ENCODE peak calls at places on chromosomes 6 and 20, in eight cellular contexts. Q is transverse colon; G is hepatocyte; U is effector memory CD4-positive, alpha-beta T cell; V is CD8-positive, alpha-beta memory T cell; F is thyroid gland; J is K562; X is tibial nerve. O is an unnamed sample. For H3K9me3 and H3K27me3, the result is how much of the 10 kb centered on the place peaks cover.

GRCh38 chr6:6320901-6321300 is 439 bp upstream of the F13A1 start:
- DNase-seq in Q (no peak), G (no peak), U (no peak), V (no peak), F (no peak), J (no peak), X (no peak), O (no peak)

GRCh38 chr6:34460796-34461507 is 4.9 kb upstream of the PACSIN1 start:
- DNase-seq in Q (no peak), G (no peak), U (no peak), V (no peak), F (no peak), J (no peak), X (no peak), O (no peak)

GRCh38 chr6:101716387-101716786 is 322.9 kb downstream of the GRIK2 start:
- DNase-seq in Q (no peak), G (no peak), U (no peak), V (no peak), F (no peak), J (no peak), X (no peak), O (no peak)

GRCh38 chr6:166675736-166676135 is 48.7 kb upstream of the RPS6KA2 start:
- DNase-seq in Q (no peak), G (peak), U (no peak), V (no peak), F (no peak), J (no peak), X (no peak), O (no peak)

GRCh38 chr20:32636278-32636677 is 37.5 kb downstream of the C20orf203 start:
- DNase-seq in Q (no peak), G (no peak), U (no peak), V (no peak), F (no peak), J (no peak), X (no peak), O (no peak)

GRCh38 chr6:79048611-79049010 is 29.4 kb downstream of the PHIP start:
- DNase-seq in Q (no peak), G (peak), U (no peak), V (no peak), F (peak), J (peak), X (no peak), O (no peak)

GRCh38 chr20:47680804-47681529 is 104.3 kb downstream of the SULF2 start:
- DNase-seq in Q (no peak), G (no peak), U (no peak), V (no peak), F (no peak), J (no peak), X (no peak), O (no peak)

GRCh38 chr6:121520337-121521163 is 85.1 kb downstream of the GJA1 start:
- DNase-seq in Q (no peak), G (no peak), U (no peak), V (no peak), F (peak), J (no peak), X (no peak), O (no peak)

GRCh38 chr6:142026471-142026870 is 106.3 kb upstream of the GJE1 start:
- DNase-seq in Q (no peak), G (no peak), U (no peak), V (no peak), F (no peak), J (no peak), X (no peak), O (no peak)

GRCh38 chr6:107079429-107079828 is 35.9 kb downstream of the BEND3 start:
- DNase-seq in Q (no peak), G (no peak), U (no peak), V (no peak), F (no peak), J (peak), X (no peak), O (no peak)

GRCh38 chr6:6592836-6593235 is 4.3 kb downstream of the LY86 start:
- DNase-seq in Q (no peak), G (no peak), U (no peak), V (no peak), F (no peak), J (no peak), X (no peak), O (peak)

GRCh38 chr20:51456511-51457280 is 85.8 kb downstream of the NFATC2 start:
- DNase-seq in Q (peak), G (peak), U (no peak), V (no peak), F (peak), J (peak), X (peak), O (no peak)

GRCh38 chr6:96522469-96523009 is 933 bp downstream of the UFL1 start:
- DNase-seq in Q (no peak), G (peak), U (no peak), V (no peak), F (no peak), J (no peak), X (no peak), O (no peak)

DNA sequence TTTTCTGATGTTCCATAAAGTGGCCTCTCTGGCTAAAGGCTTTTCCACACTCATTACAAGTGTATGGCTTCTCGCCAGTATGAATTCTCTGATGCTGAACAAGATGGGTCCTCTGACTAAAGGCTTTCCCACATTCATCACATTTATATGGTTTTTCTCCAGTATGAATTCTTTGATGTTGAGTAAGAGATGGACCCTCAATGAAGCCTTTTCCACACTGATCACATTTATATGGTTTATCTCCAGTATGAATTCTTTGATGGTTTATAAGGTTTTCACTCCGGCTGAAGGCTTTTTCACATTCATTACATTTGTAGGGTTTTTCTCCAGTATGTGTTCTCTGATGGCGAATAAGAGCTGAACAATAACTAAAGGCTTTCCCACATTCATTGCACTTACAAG is 20.4 kb downstream of the ZNF184 start:
- DNase-seq in Q (no peak), G (no peak), U (no peak), V (no peak), F (no peak), J (no peak), X (no peak), O (no peak)
- H3K9me3 ChIP-seq in Q (half or more), G (half or more), U (half or more), V (half or more), F (under half), J (half or more), X (under half), O (half or more)

DNA sequence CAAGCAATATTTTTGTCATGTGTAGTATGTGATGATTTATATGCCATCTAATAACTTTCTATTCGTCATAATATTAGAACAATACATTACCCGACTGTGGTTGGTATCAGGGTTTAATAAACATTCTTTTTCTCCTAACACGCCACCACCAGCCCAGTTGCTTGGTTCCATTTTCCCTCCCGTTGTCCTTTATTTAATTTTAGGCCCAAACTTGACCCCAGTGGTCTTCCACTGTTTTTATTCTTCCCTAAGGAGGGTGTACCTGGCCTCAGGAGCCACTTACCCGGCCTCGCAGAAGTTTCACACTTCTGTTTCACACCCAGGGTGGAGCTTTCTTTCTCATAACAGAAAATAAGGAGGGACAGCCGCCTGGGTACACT is 33.1 kb upstream of the PIM1 start:
- DNase-seq in Q (no peak), G (no peak), U (no peak), V (no peak), F (no peak), J (no peak), X (no peak), O (no peak)
- H3K4me3 ChIP-seq in Q (no peak), G (no peak), U (no peak), V (no peak), F (no peak), J (no peak), X (no peak), O (no peak)

GRCh38 chr6:41536884-41537347 is 9.3 kb upstream of the FOXP4 start:
- DNase-seq in Q (peak), G (peak), U (no peak), V (no peak), F (peak), J (peak), X (no peak), O (no peak)

GRCh38 chr6:41539204-41539603 is 7.0 kb upstream of the FOXP4 start:
- DNase-seq in Q (no peak), G (no peak), U (no peak), V (no peak), F (no peak), J (no peak), X (no peak), O (no peak)

GRCh38 chr6:41538556-41539182 is 7.5 kb upstream of the FOXP4 start:
- DNase-seq in Q (no peak), G (no peak), U (no peak), V (no peak), F (peak), J (peak), X (no peak), O (no peak)

GRCh38 chr6:41535766-41536165 is 10.4 kb upstream of the FOXP4 start:
- DNase-seq in Q (no peak), G (no peak), U (no peak), V (no peak), F (no peak), J (no peak), X (no peak), O (no peak)

DNA sequence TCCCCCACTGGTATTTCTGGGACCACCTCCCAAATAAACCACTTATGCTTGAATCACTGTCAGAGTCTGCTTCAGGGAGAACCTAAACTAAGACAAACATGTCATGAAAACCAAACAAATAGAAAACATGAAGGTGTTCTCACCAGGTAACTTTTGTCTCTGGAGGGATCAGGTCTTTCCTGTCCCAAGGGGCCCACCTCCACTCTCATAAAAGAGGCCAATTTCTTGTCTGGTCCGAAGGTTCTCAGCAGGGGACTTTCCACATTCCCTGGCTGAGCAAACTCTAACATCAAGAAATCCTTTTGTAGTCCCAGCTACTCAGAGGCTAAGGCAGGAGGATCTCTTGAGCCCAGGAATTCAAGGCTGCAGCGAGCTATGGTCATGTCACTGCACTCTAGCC is 8.8 kb upstream of the FOXP4 start:
- DNase-seq in Q (no peak), G (peak), U (no peak), V (no peak), F (no peak), J (no peak), X (no peak), O (no peak)
- H3K27me3 ChIP-seq in Q (under half), G (under half), U (under half), V (under half), F (under half), J (under half), X (under half), O (under half)

GRCh38 chr6:27290850-27291208 is 21.2 kb downstream of the POM121L2 start:
- DNase-seq in Q (no peak), G (no peak), U (no peak), V (no peak), F (no peak), J (no peak), X (no peak), O (no peak)
- H3K9me3 ChIP-seq in Q (under half), G (under half), U (under half), V (under half), F (under half), J (under half), X (under half), O (under half)

GRCh38 chr6:38435330-38435729 is 204.4 kb downstream of the BTBD9 start:
- DNase-seq in Q (no peak), G (no peak), U (no peak), V (no peak), F (no peak), J (no peak), X (no peak), O (no peak)
- H3K4me3 ChIP-seq in Q (no peak), G (no peak), U (no peak), V (no peak), F (no peak), J (no peak), X (no peak), O (no peak)

DNA sequence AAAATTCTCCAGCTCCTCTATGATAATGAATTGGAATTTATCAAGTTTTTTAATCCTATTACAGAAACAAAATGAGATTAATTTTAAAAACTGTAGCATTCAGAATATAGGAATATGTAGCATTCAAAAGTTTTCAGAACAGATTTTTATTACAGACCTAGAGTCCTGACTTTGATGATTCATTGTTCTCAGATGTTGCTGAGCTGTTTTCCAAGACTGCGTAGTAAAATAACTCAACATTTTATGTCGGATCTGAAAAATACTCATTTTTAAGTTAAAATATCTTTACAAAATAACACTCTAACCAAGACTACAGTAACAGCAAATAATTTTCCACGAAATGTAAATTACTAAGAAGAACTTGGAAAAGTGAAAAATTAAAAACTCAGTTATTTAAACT is 67.1 kb downstream of the SYCP2 start:
- DNase-seq in Q (no peak), G (no peak), U (no peak), V (no peak), F (no peak), J (no peak), X (no peak), O (no peak)
- H3K27me3 ChIP-seq in Q (under half), G (under half), U (under half), V (under half), F (under half), J (under half), X (under half), O (under half)

GRCh38 chr6:40038626-40039025 is 104.4 kb upstream of the MOCS1 start:
- DNase-seq in Q (no peak), G (no peak), U (no peak), V (no peak), F (no peak), J (no peak), X (no peak), O (no peak)
- H3K9me3 ChIP-seq in Q (under half), G (under half), U (under half), V (under half), F (under half), J (under half), X (under half), O (under half)

GRCh38 chr20:62829231-62830230 is 12.7 kb downstream of the COL9A3 start:
- DNase-seq in Q (no peak), G (no peak), U (no peak), V (no peak), F (no peak), J (no peak), X (no peak), O (no peak)

GRCh38 chr20:62831854-62832211 is 15.0 kb downstream of the COL9A3 start:
- DNase-seq in Q (no peak), G (no peak), U (no peak), V (no peak), F (no peak), J (no peak), X (no peak), O (no peak)

GRCh38 chr20:62831361-62831788 is 14.5 kb downstream of the COL9A3 start:
- DNase-seq in Q (peak), G (no peak), U (no peak), V (no peak), F (peak), J (no peak), X (no peak), O (no peak)

GRCh38 chr20:62830251-62830650 is 13.4 kb downstream of the COL9A3 start:
- DNase-seq in Q (no peak), G (no peak), U (no peak), V (no peak), F (no peak), J (no peak), X (no peak), O (no peak)

DNA sequence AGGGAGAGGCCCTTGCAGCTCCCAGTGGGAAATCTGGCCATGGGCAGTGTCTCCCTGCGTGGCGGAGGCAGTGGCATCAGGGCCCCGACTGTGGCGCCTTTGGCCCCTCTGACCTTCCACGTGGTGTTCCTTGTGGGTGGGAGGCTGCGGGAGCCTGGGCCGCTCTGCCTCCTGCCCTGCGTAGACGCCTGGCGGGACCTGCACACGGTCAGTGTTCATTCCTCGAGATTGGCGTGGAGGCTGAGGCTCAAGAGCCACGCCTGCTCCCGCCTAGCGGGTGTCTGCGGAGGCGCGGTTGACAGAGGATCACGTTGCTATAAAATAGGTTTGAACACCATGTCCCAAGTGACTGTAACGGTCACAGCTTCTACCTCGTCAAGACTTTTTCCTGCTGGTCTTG is 14.0 kb downstream of the COL9A3 start:
- DNase-seq in Q (no peak), G (no peak), U (no peak), V (no peak), F (no peak), J (peak), X (no peak), O (no peak)
- H3K4me3 ChIP-seq in Q (no peak), G (no peak), U (no peak), V (no peak), F (no peak), J (no peak), X (no peak), O (no peak)

GRCh38 chr20:56828402-56828801 is 199.3 kb downstream of the TFAP2C start:
- DNase-seq in Q (no peak), G (no peak), U (no peak), V (no peak), F (no peak), J (peak), X (no peak), O (no peak)
- H3K27me3 ChIP-seq in Q (under half), G (under half), U (under half), V (under half), F (under half), J (under half), X (under half), O (under half)

O was measured in CD4-positive, CD25-positive, alpha-beta regulatory T cell.